ENCODE peak calls at places on chromosomes 12 and 14, in four cellular contexts. Z is activated CD8-positive, alpha-beta memory T cell treated with anti-CD3 and anti-CD28 coated beads, Interleukin-2, amount 50 U/mL, for 4 hours; S is activated CD4-positive, alpha-beta memory T cell treated with anti-CD3 and anti-CD28 coated beads, Interleukin-2, amount 10 ng/mL, durations not matched to agents 7 days and 5 days; N is NCI-H2107. V is an unnamed sample.

GRCh38 chr12:131775124-131775903 is 52.9 kb upstream of the MMP17 start:
- DNase-seq in Z (no peak), S (no peak), N (no peak), V (no peak)

GRCh38 chr14:21042918-21043317 is 756 bp downstream of the RNASE7 start:
- DNase-seq in Z (no peak), S (no peak), N (no peak), V (no peak)

GRCh38 chr12:66647034-66647691 is 31.7 kb downstream of the GRIP1 start:
- DNase-seq in Z (no peak), S (no peak), N (no peak), V (no peak)

GRCh38 chr12:112971248-112971647 is 7.1 kb upstream of the OAS2 start:
- DNase-seq in Z (no peak), S (no peak), N (no peak), V (no peak)

GRCh38 chr12:15278816-15279658 is 43.3 kb upstream of the PTPRO start:
- DNase-seq in Z (no peak), S (peak), N (peak), V (peak)

GRCh38 chr12:88556213-88556612 is 24.1 kb downstream of the KITLG start:
- DNase-seq in Z (no peak), S (no peak), N (no peak), V (no peak)

GRCh38 chr12:5798242-5799015 is 146.6 kb downstream of the ANO2 start:
- DNase-seq in Z (no peak), S (no peak), N (no peak), V (no peak)

GRCh38 chr12:89469361-89469760 is 55.2 kb downstream of the GALNT4 start:
- DNase-seq in Z (no peak), S (peak), N (no peak), V (no peak)

V was measured in left lung.